ENCODE peak calls at places on chromosomes 1 and 21, in seven cellular contexts. L, R, B, K, U, X and S are unnamed samples.

GRCh38 chr1:239995281-239995680 is 96.4 kb upstream of the FMN2 start:
- DNase-seq in L (no peak), R (no peak), B (no peak), K (no peak), U (no peak), X (no peak), S (no peak)

GRCh38 chr1:11168731-11169130 is 20.4 kb upstream of the ANGPTL7 start:
- DNase-seq in L (no peak), R (no peak), B (no peak), K (peak; percentile 36), U (no peak), X (no peak), S (no peak)

GRCh38 chr1:7534061-7534825 is 236.9 kb upstream of the VAMP3 start:
- DNase-seq in L (no peak), R (no peak), B (no peak), K (no peak), U (no peak), X (no peak), S (no peak)

GRCh38 chr1:218249757-218250156 is 35.3 kb upstream of the RRP15 start:
- DNase-seq in L (no peak), R (no peak), B (no peak), K (no peak), U (no peak), X (no peak), S (no peak)

GRCh38 chr1:29156543-29157268 is 25.0 kb downstream of the SRSF4 start:
- DNase-seq in L (no peak), R (no peak), B (no peak), K (no peak), U (no peak), X (peak; percentile 79), S (no peak)

GRCh38 chr21:37159053-37159776 is 86.2 kb downstream of the TTC3 start:
- DNase-seq in L (no peak), R (no peak), B (no peak), K (no peak), U (no peak), X (no peak), S (no peak)

GRCh38 chr1:65309317-65310077 is at the start of gene DNAJC6:
- DNase-seq in L (peak; percentile 21), R (no peak), B (peak; percentile 38), K (peak; percentile 4), U (no peak), X (peak; percentile 38), S (peak; percentile 22)

GRCh38 chr1:242546849-242547724 is 22.6 kb upstream of the PLD5 start:
- DNase-seq in L (no peak), R (no peak), B (no peak), K (peak; percentile 4), U (no peak), X (no peak), S (no peak)

GRCh38 chr1:228830185-228830953 is 95.1 kb downstream of the RHOU start:
- DNase-seq in L (no peak), R (no peak), B (no peak), K (no peak), U (no peak), X (no peak), S (no peak)

GRCh38 chr1:230337266-230337665 is 88.9 kb downstream of the PGBD5 start:
- DNase-seq in L (no peak), R (no peak), B (no peak), K (no peak), U (no peak), X (no peak), S (no peak)

GRCh38 chr1:34320081-34320480 is 143.4 kb downstream of the C1orf94 start:
- DNase-seq in L (no peak), R (no peak), B (no peak), K (peak; percentile 63), U (no peak), X (no peak), S (no peak)

GRCh38 chr1:98704474-98704873 is 43.0 kb downstream of the SNX7 start:
- DNase-seq in L (no peak), R (no peak), B (no peak), K (no peak), U (no peak), X (peak; percentile 44), S (no peak)

GRCh38 chr1:56437959-56438358 is 141.4 kb downstream of the PLPP3 start:
- DNase-seq in L (no peak), R (no peak), B (no peak), K (peak; percentile 51), U (no peak), X (no peak), S (no peak)

GRCh38 chr1:226551299-226551698 is 2.7 kb downstream of the STUM start:
- DNase-seq in L (no peak), R (no peak), B (no peak), K (no peak), U (no peak), X (no peak), S (no peak)

GRCh38 chr1:66335859-66336640 is 197.9 kb upstream of the SGIP1 start:
- DNase-seq in L (peak; percentile 77), R (no peak), B (peak; percentile 62), K (no peak), U (no peak), X (peak; percentile 85), S (peak; percentile 66)

GRCh38 chr1:173590557-173590956 is 12.3 kb downstream of the SLC9C2 start:
- DNase-seq in L (no peak), R (no peak), B (no peak), K (peak; percentile 86), U (no peak), X (no peak), S (no peak)

GRCh38 chr1:88451856-88452255 is 232.2 kb upstream of the PKN2 start:
- DNase-seq in L (no peak), R (no peak), B (no peak), K (no peak), U (no peak), X (no peak), S (no peak)

GRCh38 chr1:65525297-65526048 is 105.0 kb downstream of the LEPR start:
- DNase-seq in L (no peak), R (no peak), B (no peak), K (no peak), U (no peak), X (no peak), S (no peak)

GRCh38 chr1:223844521-223844961 is 1.2 kb downstream of the TP53BP2 start:
- DNase-seq in L (no peak), R (no peak), B (peak; percentile 34), K (no peak), U (no peak), X (no peak), S (no peak)

GRCh38 chr1:47659141-47659540 is 221.3 kb downstream of the FOXD2 start:
- DNase-seq in L (no peak), R (no peak), B (no peak), K (no peak), U (no peak), X (no peak), S (no peak)

GRCh38 chr21:46604975-46605758 is at the start of gene S100B:
- DNase-seq in L (no peak), R (no peak), B (no peak), K (no peak), U (peak; percentile 4), X (no peak), S (no peak)